ENCODE peak calls at places on chromosome 10, in ten cellular contexts. One of them, this sample, is unnamed.
A peak's percentile ranks its signal among the peaks of the same experiment; 100 is the strongest.

GRCh38 chr10:60203993-60204618 is 185.6 kb downstream of the ANK3 start:
- DNase-seq in transverse colon: no peak
- DNase-seq in sigmoid colon: no peak
- DNase-seq in Panc1: no peak
- DNase-seq in HCT116: peak; percentile 12
- DNase-seq in spleen: no peak
- DNase-seq in GM23338: peak; percentile 70
- DNase-seq in SK-N-SH: peak; percentile 30
- DNase-seq in stomach: no peak
- DNase-seq in endothelial cell of umbilical vein: peak; percentile 48
- DNase-seq in this sample: no peak

GRCh38 chr10:17671307-17671706 is 27.4 kb downstream of the STAM start:
- DNase-seq in transverse colon: no peak
- DNase-seq in sigmoid colon: no peak
- DNase-seq in Panc1: no peak
- DNase-seq in HCT116: no peak
- DNase-seq in spleen: no peak
- DNase-seq in GM23338: peak; percentile 81
- DNase-seq in SK-N-SH: no peak
- DNase-seq in stomach: no peak
- DNase-seq in endothelial cell of umbilical vein: no peak
- DNase-seq in this sample: no peak

GRCh38 chr10:82759050-82759449 is 884.1 kb downstream of the NRG3 start:
- DNase-seq in transverse colon: no peak
- DNase-seq in sigmoid colon: no peak
- DNase-seq in Panc1: no peak
- DNase-seq in HCT116: no peak
- DNase-seq in spleen: no peak
- DNase-seq in GM23338: no peak
- DNase-seq in SK-N-SH: no peak
- DNase-seq in stomach: no peak
- DNase-seq in endothelial cell of umbilical vein: no peak
- DNase-seq in this sample: no peak

GRCh38 chr10:51386248-51386885 is 312.1 kb downstream of the PRKG1 start:
- DNase-seq in transverse colon: no peak
- DNase-seq in sigmoid colon: no peak
- DNase-seq in Panc1: no peak
- DNase-seq in HCT116: no peak
- DNase-seq in spleen: no peak
- DNase-seq in GM23338: no peak
- DNase-seq in SK-N-SH: no peak
- DNase-seq in stomach: no peak
- DNase-seq in endothelial cell of umbilical vein: no peak
- DNase-seq in this sample: no peak

GRCh38 chr10:102433619-102434046 is 1.3 kb upstream of the CUEDC2 start:
- DNase-seq in transverse colon: no peak
- DNase-seq in sigmoid colon: no peak
- DNase-seq in Panc1: no peak
- DNase-seq in HCT116: no peak
- DNase-seq in spleen: no peak
- DNase-seq in GM23338: no peak
- DNase-seq in SK-N-SH: no peak
- DNase-seq in stomach: no peak
- DNase-seq in endothelial cell of umbilical vein: no peak
- DNase-seq in this sample: no peak

GRCh38 chr10:63547628-63548356 is 26.6 kb downstream of the REEP3 start:
- DNase-seq in transverse colon: no peak
- DNase-seq in sigmoid colon: no peak
- DNase-seq in Panc1: no peak
- DNase-seq in HCT116: no peak
- DNase-seq in spleen: no peak
- DNase-seq in GM23338: no peak
- DNase-seq in SK-N-SH: peak; percentile 74
- DNase-seq in stomach: no peak
- DNase-seq in endothelial cell of umbilical vein: no peak
- DNase-seq in this sample: no peak

GRCh38 chr10:86535057-86535882 is 13.7 kb upstream of the WAPL start:
- DNase-seq in transverse colon: peak; percentile 90
- DNase-seq in sigmoid colon: peak; percentile 81
- DNase-seq in Panc1: peak; percentile 20
- DNase-seq in HCT116: peak; percentile 31
- DNase-seq in spleen: peak; percentile 90
- DNase-seq in GM23338: peak; percentile 86
- DNase-seq in SK-N-SH: no peak
- DNase-seq in stomach: peak; percentile 92
- DNase-seq in endothelial cell of umbilical vein: peak; percentile 19
- DNase-seq in this sample: no peak

GRCh38 chr10:52759154-52759553 is 13.4 kb downstream of the MBL2 start:
- DNase-seq in transverse colon: no peak
- DNase-seq in sigmoid colon: no peak
- DNase-seq in Panc1: no peak
- DNase-seq in HCT116: no peak
- DNase-seq in spleen: no peak
- DNase-seq in GM23338: no peak
- DNase-seq in SK-N-SH: no peak
- DNase-seq in stomach: no peak
- DNase-seq in endothelial cell of umbilical vein: no peak
- DNase-seq in this sample: peak; percentile 64

GRCh38 chr10:32446701-32447406 is 914 bp downstream of the CCDC7 start:
- DNase-seq in transverse colon: no peak
- DNase-seq in sigmoid colon: no peak
- DNase-seq in Panc1: no peak
- DNase-seq in HCT116: peak; percentile 1
- DNase-seq in spleen: no peak
- DNase-seq in GM23338: peak; percentile 27
- DNase-seq in SK-N-SH: peak; percentile 35
- DNase-seq in stomach: no peak
- DNase-seq in endothelial cell of umbilical vein: peak; percentile 29
- DNase-seq in this sample: no peak

GRCh38 chr10:78433722-78434535 is 400.3 kb downstream of the RPS24 start:
- DNase-seq in transverse colon: no peak
- DNase-seq in sigmoid colon: peak; percentile 55
- DNase-seq in Panc1: no peak
- DNase-seq in HCT116: no peak
- DNase-seq in spleen: no peak
- DNase-seq in GM23338: no peak
- DNase-seq in SK-N-SH: peak; percentile 82
- DNase-seq in stomach: no peak
- DNase-seq in endothelial cell of umbilical vein: no peak
- DNase-seq in this sample: no peak

GRCh38 chr10:32065871-32066270 is 9.6 kb upstream of the KIF5B start:
- DNase-seq in transverse colon: no peak
- DNase-seq in sigmoid colon: no peak
- DNase-seq in Panc1: no peak
- DNase-seq in HCT116: no peak
- DNase-seq in spleen: no peak
- DNase-seq in GM23338: no peak
- DNase-seq in SK-N-SH: no peak
- DNase-seq in stomach: no peak
- DNase-seq in endothelial cell of umbilical vein: no peak
- DNase-seq in this sample: no peak

GRCh38 chr10:124723826-124724225 is 20.4 kb downstream of the FAM53B start:
- DNase-seq in transverse colon: no peak
- DNase-seq in sigmoid colon: peak; percentile 28
- DNase-seq in Panc1: no peak
- DNase-seq in HCT116: no peak
- DNase-seq in spleen: no peak
- DNase-seq in GM23338: no peak
- DNase-seq in SK-N-SH: no peak
- DNase-seq in stomach: no peak
- DNase-seq in endothelial cell of umbilical vein: no peak
- DNase-seq in this sample: no peak

GRCh38 chr10:89001428-89002072 is 11.0 kb downstream of the FAS start:
- DNase-seq in transverse colon: no peak
- DNase-seq in sigmoid colon: no peak
- DNase-seq in Panc1: no peak
- DNase-seq in HCT116: no peak
- DNase-seq in spleen: no peak
- DNase-seq in GM23338: peak; percentile 31
- DNase-seq in SK-N-SH: no peak
- DNase-seq in stomach: no peak
- DNase-seq in endothelial cell of umbilical vein: no peak
- DNase-seq in this sample: no peak

GRCh38 chr10:76874151-76874550 is 763.5 kb downstream of the KCNMA1 start:
- DNase-seq in transverse colon: no peak
- DNase-seq in sigmoid colon: peak; percentile 72
- DNase-seq in Panc1: no peak
- DNase-seq in HCT116: no peak
- DNase-seq in spleen: no peak
- DNase-seq in GM23338: no peak
- DNase-seq in SK-N-SH: no peak
- DNase-seq in stomach: no peak
- DNase-seq in endothelial cell of umbilical vein: no peak
- DNase-seq in this sample: no peak

GRCh38 chr10:43308986-43309385 is 42.1 kb upstream of the RASGEF1A start:
- DNase-seq in transverse colon: no peak
- DNase-seq in sigmoid colon: peak; percentile 74
- DNase-seq in Panc1: no peak
- DNase-seq in HCT116: no peak
- DNase-seq in spleen: peak; percentile 39
- DNase-seq in GM23338: no peak
- DNase-seq in SK-N-SH: no peak
- DNase-seq in stomach: no peak
- DNase-seq in endothelial cell of umbilical vein: no peak
- DNase-seq in this sample: no peak

GRCh38 chr10:37488792-37489657 is 363.6 kb downstream of the ANKRD30A start:
- DNase-seq in transverse colon: no peak
- DNase-seq in sigmoid colon: no peak
- DNase-seq in Panc1: peak; percentile 12
- DNase-seq in HCT116: no peak
- DNase-seq in spleen: no peak
- DNase-seq in GM23338: no peak
- DNase-seq in SK-N-SH: no peak
- DNase-seq in stomach: no peak
- DNase-seq in endothelial cell of umbilical vein: no peak
- DNase-seq in this sample: no peak

GRCh38 chr10:19168584-19168983 is 120.0 kb downstream of the MALRD1 start:
- DNase-seq in transverse colon: no peak
- DNase-seq in sigmoid colon: no peak
- DNase-seq in Panc1: no peak
- DNase-seq in HCT116: no peak
- DNase-seq in spleen: no peak
- DNase-seq in GM23338: peak; percentile 76
- DNase-seq in SK-N-SH: peak; percentile 14
- DNase-seq in stomach: no peak
- DNase-seq in endothelial cell of umbilical vein: no peak
- DNase-seq in this sample: no peak

GRCh38 chr10:69631566-69631965 is 1.5 kb downstream of the FAM241B start:
- DNase-seq in transverse colon: no peak
- DNase-seq in sigmoid colon: no peak
- DNase-seq in Panc1: no peak
- DNase-seq in HCT116: no peak
- DNase-seq in spleen: no peak
- DNase-seq in GM23338: no peak
- DNase-seq in SK-N-SH: no peak
- DNase-seq in stomach: peak; percentile 15
- DNase-seq in endothelial cell of umbilical vein: no peak
- DNase-seq in this sample: peak; percentile 34

GRCh38 chr10:69629519-69629896 is 539 bp upstream of the FAM241B start:
- DNase-seq in transverse colon: no peak
- DNase-seq in sigmoid colon: no peak
- DNase-seq in Panc1: no peak
- DNase-seq in HCT116: no peak
- DNase-seq in spleen: no peak
- DNase-seq in GM23338: no peak
- DNase-seq in SK-N-SH: no peak
- DNase-seq in stomach: no peak
- DNase-seq in endothelial cell of umbilical vein: no peak
- DNase-seq in this sample: no peak

GRCh38 chr10:69632516-69633199 is 2.6 kb downstream of the FAM241B start:
- DNase-seq in transverse colon: no peak
- DNase-seq in sigmoid colon: no peak
- DNase-seq in Panc1: no peak
- DNase-seq in HCT116: no peak
- DNase-seq in spleen: peak; percentile 61
- DNase-seq in GM23338: no peak
- DNase-seq in SK-N-SH: no peak
- DNase-seq in stomach: peak; percentile 16
- DNase-seq in endothelial cell of umbilical vein: no peak
- DNase-seq in this sample: peak; percentile 74

GRCh38 chr10:69629897-69630650 is at the start of gene FAM241B:
- DNase-seq in transverse colon: peak; percentile 84
- DNase-seq in sigmoid colon: peak; percentile 80
- DNase-seq in Panc1: no peak
- DNase-seq in HCT116: peak; percentile 45
- DNase-seq in spleen: peak; percentile 92
- DNase-seq in GM23338: peak; percentile 87
- DNase-seq in SK-N-SH: peak; percentile 97
- DNase-seq in stomach: peak; percentile 80
- DNase-seq in endothelial cell of umbilical vein: no peak
- DNase-seq in this sample: peak; percentile 82

GRCh38 chr10:69630651-69631400 is 779 bp downstream of the FAM241B start:
- DNase-seq in transverse colon: no peak
- DNase-seq in sigmoid colon: no peak
- DNase-seq in Panc1: no peak
- DNase-seq in HCT116: no peak
- DNase-seq in spleen: peak; percentile 67
- DNase-seq in GM23338: no peak
- DNase-seq in SK-N-SH: no peak
- DNase-seq in stomach: no peak
- DNase-seq in endothelial cell of umbilical vein: no peak
- DNase-seq in this sample: peak; percentile 58
- H3K4me3 ChIP-seq in transverse colon: peak overlapping the region; percentile 36
- H3K4me3 ChIP-seq in sigmoid colon: peak overlapping the region; percentile 61
- H3K4me3 ChIP-seq in Panc1: peak overlapping the region; percentile 67
- H3K4me3 ChIP-seq in HCT116: peak overlapping the region; percentile 82
- H3K4me3 ChIP-seq in spleen: peak overlapping the region; percentile 38
- H3K4me3 ChIP-seq in GM23338: peak overlapping the region; percentile 91
- H3K4me3 ChIP-seq in SK-N-SH: peak overlapping the region; percentile 82
- H3K4me3 ChIP-seq in stomach: peak overlapping the region; percentile 65
- H3K4me3 ChIP-seq in endothelial cell of umbilical vein: no peak overlapping the region
- H3K4me3 ChIP-seq in this sample: peak overlapping the region; percentile 45

GRCh38 chr10:70758757-70759514 is 26.2 kb downstream of the TBATA start:
- DNase-seq in transverse colon: peak; percentile 77
- DNase-seq in sigmoid colon: peak; percentile 85
- DNase-seq in Panc1: peak; percentile 48
- DNase-seq in HCT116: peak; percentile 60
- DNase-seq in spleen: peak; percentile 75
- DNase-seq in GM23338: peak; percentile 92
- DNase-seq in SK-N-SH: peak; percentile 81
- DNase-seq in stomach: peak; percentile 74
- DNase-seq in endothelial cell of umbilical vein: peak; percentile 52
- DNase-seq in this sample: no peak
- TF ChIP-seq CTCF in transverse colon: peak; percentile 66
- TF ChIP-seq CTCF in sigmoid colon: peak; percentile 77
- TF ChIP-seq CTCF in Panc1: peak; percentile 89
- TF ChIP-seq CTCF in HCT116: peak; percentile 76
- TF ChIP-seq CTCF in spleen: peak; percentile 77
- TF ChIP-seq CTCF in GM23338: peak; percentile 88
- TF ChIP-seq CTCF in SK-N-SH: peak; percentile 69
- TF ChIP-seq CTCF in stomach: peak; percentile 75
- TF ChIP-seq CTCF in endothelial cell of umbilical vein: peak; percentile 71
- TF ChIP-seq CTCF in this sample: peak; percentile 61

GRCh38 chr10:64708920-64709681 is 1187.9 kb downstream of the REEP3 start:
- DNase-seq in transverse colon: no peak
- DNase-seq in sigmoid colon: no peak
- DNase-seq in Panc1: no peak
- DNase-seq in HCT116: no peak
- DNase-seq in spleen: no peak
- DNase-seq in GM23338: no peak
- DNase-seq in SK-N-SH: no peak
- DNase-seq in stomach: no peak
- DNase-seq in endothelial cell of umbilical vein: no peak
- DNase-seq in this sample: no peak
- TF ChIP-seq POLR2AphosphoS5 in transverse colon: no peak
- TF ChIP-seq POLR2AphosphoS5 in sigmoid colon: no peak
- TF ChIP-seq POLR2AphosphoS5 in Panc1: no peak
- TF ChIP-seq POLR2AphosphoS5 in HCT116: no peak
- TF ChIP-seq POLR2AphosphoS5 in spleen: no peak
- TF ChIP-seq POLR2AphosphoS5 in GM23338: no peak
- TF ChIP-seq POLR2AphosphoS5 in SK-N-SH: no peak
- TF ChIP-seq POLR2AphosphoS5 in stomach: no peak
- TF ChIP-seq POLR2AphosphoS5 in endothelial cell of umbilical vein: no peak
- TF ChIP-seq POLR2AphosphoS5 in this sample: no peak

GRCh38 chr10:673492-673891 is 16.0 kb downstream of the DIP2C start:
- DNase-seq in transverse colon: peak; percentile 2
- DNase-seq in sigmoid colon: no peak
- DNase-seq in Panc1: no peak
- DNase-seq in HCT116: no peak
- DNase-seq in spleen: no peak
- DNase-seq in GM23338: no peak
- DNase-seq in SK-N-SH: no peak
- DNase-seq in stomach: no peak
- DNase-seq in endothelial cell of umbilical vein: no peak
- DNase-seq in this sample: no peak
- H3K4me3 ChIP-seq in transverse colon: no peak overlapping the region
- H3K4me3 ChIP-seq in sigmoid colon: no peak overlapping the region
- H3K4me3 ChIP-seq in Panc1: no peak overlapping the region
- H3K4me3 ChIP-seq in HCT116: no peak overlapping the region
- H3K4me3 ChIP-seq in spleen: no peak overlapping the region
- H3K4me3 ChIP-seq in GM23338: no peak overlapping the region
- H3K4me3 ChIP-seq in SK-N-SH: no peak overlapping the region
- H3K4me3 ChIP-seq in stomach: no peak overlapping the region
- H3K4me3 ChIP-seq in endothelial cell of umbilical vein: no peak overlapping the region
- H3K4me3 ChIP-seq in this sample: no peak overlapping the region

This sample was measured in vagina.